ENCODE peak calls at places on chromosomes 6 and 20, in ten cellular contexts. S, Z, F, N, M, J, W, G, A and H are unnamed samples.

GRCh38 chr6:21928715-21929298 is 335.3 kb downstream of the SOX4 start:
- DNase-seq in S (no peak), Z (no peak), J (no peak), N (no peak), F (no peak), A (no peak), M (no peak), G (no peak), W (no peak), H (no peak)

GRCh38 chr6:111789593-111789992 is 83.7 kb downstream of the FYN start:
- DNase-seq in N (peak; percentile 75), A (no peak), W (no peak), Z (no peak), F (peak; percentile 82), G (no peak), J (peak; percentile 84), M (peak; percentile 72), S (peak; percentile 63), H (no peak)

GRCh38 chr6:8085053-8085511 is 17.3 kb downstream of the EEF1E1 start:
- DNase-seq in F (peak; percentile 94), M (peak; percentile 90), Z (no peak), J (peak; percentile 92), W (peak; percentile 52), N (peak; percentile 90), S (peak; percentile 96), G (peak; percentile 50), A (peak; percentile 86), H (peak; percentile 63)

GRCh38 chr6:135322427-135323201 is 141.5 kb downstream of the MYB start:
- DNase-seq in W (no peak), J (no peak), F (no peak), S (no peak), A (peak; percentile 88), M (no peak), Z (peak; percentile 77), G (no peak), N (no peak), H (no peak)

GRCh38 chr20:22430154-22430745 is 154.1 kb downstream of the FOXA2 start:
- DNase-seq in J (no peak), N (no peak), G (no peak), A (no peak), M (no peak), Z (no peak), S (peak; percentile 48), F (peak; percentile 28), W (no peak), H (no peak)

GRCh38 chr6:113854531-113855499 is 2.3 kb upstream of the MARCKS start:
- DNase-seq in J (peak; percentile 90), N (peak; percentile 92), Z (no peak), S (peak; percentile 70), G (peak; percentile 86), A (peak; percentile 21), W (peak; percentile 54), M (peak; percentile 75), F (peak; percentile 79), H (no peak)

GRCh38 chr20:62587757-62588402 is 54.4 kb upstream of the SLCO4A1 start:
- DNase-seq in G (peak; percentile 65), A (peak; percentile 61), W (no peak), S (peak; percentile 18), F (peak; percentile 14), J (no peak), M (no peak), Z (peak; percentile 38), N (peak; percentile 6), H (no peak)

GRCh38 chr6:158474961-158475343 is 84.9 kb upstream of the TMEM181 start:
- DNase-seq in Z (no peak), G (no peak), A (no peak), W (no peak), F (peak; percentile 31), S (peak; percentile 29), M (peak; percentile 58), J (peak; percentile 60), N (peak; percentile 29), H (no peak)

GRCh38 chr20:58209652-58210397 is 18.6 kb downstream of the ANKRD60 start:
- DNase-seq in N (peak; percentile 59), W (peak; percentile 86), J (peak; percentile 75), S (peak; percentile 75), A (peak; percentile 80), Z (peak; percentile 82), M (peak; percentile 68), G (peak; percentile 95), F (peak; percentile 77), H (peak; percentile 34)
- H3K4me3 ChIP-seq in N (no peak overlapping the region), W (no peak overlapping the region), J (no peak overlapping the region), S (no peak overlapping the region), A (no peak overlapping the region), Z (no peak overlapping the region), M (no peak overlapping the region), G (no peak overlapping the region), F (no peak overlapping the region), H (no peak overlapping the region)

DNA sequence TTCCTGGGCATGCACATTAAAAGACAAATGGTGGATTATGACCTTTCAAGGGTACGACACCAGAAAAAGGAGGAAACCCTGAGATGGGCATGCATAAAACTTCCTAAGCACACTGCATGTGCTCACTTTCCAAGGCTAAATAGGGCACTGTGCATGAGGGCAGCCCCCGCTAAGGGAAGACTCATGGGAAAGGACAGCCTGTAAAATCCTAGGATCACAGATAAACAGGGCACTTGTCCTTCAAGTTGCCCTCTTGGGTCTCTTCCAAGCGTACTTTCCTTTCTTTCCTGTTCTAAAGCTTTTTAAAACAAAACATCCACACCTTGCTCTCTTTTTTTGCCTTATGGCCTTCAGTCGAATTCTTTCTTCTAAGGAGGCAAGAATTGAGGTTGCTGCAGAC is 106.5 kb upstream of the SYNCRIP start:
- DNase-seq in N (no peak), W (no peak), Z (no peak), G (no peak), M (no peak), A (no peak), J (no peak), F (no peak), S (no peak), H (no peak)
- TF ChIP-seq CTCF in N (no peak), W (no peak), Z (no peak), G (no peak), M (no peak), A (no peak), J (no peak), F (no peak), S (no peak), H (no peak)

GRCh38 chr6:33205172-33206026 is 944 bp downstream of the HSD17B8 start:
- DNase-seq in Z (peak; percentile 32), F (no peak), A (peak; percentile 31), N (peak; percentile 27), S (peak; percentile 71), M (no peak), J (no peak), G (peak; percentile 39), W (no peak), H (no peak)

GRCh38 chr6:33202799-33203198 is 1.7 kb upstream of the HSD17B8 start:
- DNase-seq in F (no peak), W (no peak), M (no peak), J (no peak), A (no peak), Z (no peak), S (no peak), G (no peak), N (no peak), H (no peak)

GRCh38 chr6:33204415-33205171 is at the start of gene HSD17B8:
- DNase-seq in M (peak; percentile 88), G (peak; percentile 93), N (peak; percentile 86), W (peak; percentile 96), S (peak; percentile 87), Z (peak; percentile 90), F (peak; percentile 88), J (peak; percentile 89), A (no peak), H (peak; percentile 80)

GRCh38 chr6:33203443-33204164 is 851 bp upstream of the HSD17B8 start:
- DNase-seq in F (no peak), A (no peak), G (no peak), M (no peak), Z (no peak), J (no peak), W (no peak), N (no peak), S (no peak), H (no peak)

GRCh38 chr6:33204165-33204414 is 365 bp upstream of the HSD17B8 start:
- DNase-seq in F (no peak), S (no peak), J (no peak), M (no peak), Z (no peak), N (no peak), G (no peak), A (no peak), W (no peak), H (no peak)
- H3K4me3 ChIP-seq in F (no peak overlapping the region), S (no peak overlapping the region), J (no peak overlapping the region), M (no peak overlapping the region), Z (no peak overlapping the region), N (no peak overlapping the region), G (no peak overlapping the region), A (no peak overlapping the region), W (no peak overlapping the region), H (peak overlapping the region; percentile 72)

GRCh38 chr6:90294989-90295853 is 1.4 kb downstream of the BACH2 start:
- DNase-seq in G (peak; percentile 8), S (peak; percentile 38), N (peak; percentile 6), A (peak; percentile 14), F (peak; percentile 28), Z (no peak), M (peak; percentile 65), J (peak; percentile 31), W (peak; percentile 31), H (no peak)

GRCh38 chr6:90297866-90298381 is 1.3 kb upstream of the BACH2 start:
- DNase-seq in M (no peak), W (no peak), Z (no peak), S (no peak), F (no peak), J (no peak), A (no peak), N (no peak), G (no peak), H (no peak)

GRCh38 chr6:90295854-90296345 is 743 bp downstream of the BACH2 start:
- DNase-seq in N (peak; percentile 35), Z (peak; percentile 56), W (peak; percentile 47), F (peak; percentile 64), M (peak; percentile 86), J (peak; percentile 60), A (peak; percentile 52), S (peak; percentile 59), G (peak; percentile 46), H (peak; percentile 44)

GRCh38 chr6:90297124-90297865 is 652 bp upstream of the BACH2 start:
- DNase-seq in S (no peak), M (no peak), W (no peak), F (no peak), J (no peak), Z (no peak), A (no peak), G (no peak), N (no peak), H (no peak)

DNA sequence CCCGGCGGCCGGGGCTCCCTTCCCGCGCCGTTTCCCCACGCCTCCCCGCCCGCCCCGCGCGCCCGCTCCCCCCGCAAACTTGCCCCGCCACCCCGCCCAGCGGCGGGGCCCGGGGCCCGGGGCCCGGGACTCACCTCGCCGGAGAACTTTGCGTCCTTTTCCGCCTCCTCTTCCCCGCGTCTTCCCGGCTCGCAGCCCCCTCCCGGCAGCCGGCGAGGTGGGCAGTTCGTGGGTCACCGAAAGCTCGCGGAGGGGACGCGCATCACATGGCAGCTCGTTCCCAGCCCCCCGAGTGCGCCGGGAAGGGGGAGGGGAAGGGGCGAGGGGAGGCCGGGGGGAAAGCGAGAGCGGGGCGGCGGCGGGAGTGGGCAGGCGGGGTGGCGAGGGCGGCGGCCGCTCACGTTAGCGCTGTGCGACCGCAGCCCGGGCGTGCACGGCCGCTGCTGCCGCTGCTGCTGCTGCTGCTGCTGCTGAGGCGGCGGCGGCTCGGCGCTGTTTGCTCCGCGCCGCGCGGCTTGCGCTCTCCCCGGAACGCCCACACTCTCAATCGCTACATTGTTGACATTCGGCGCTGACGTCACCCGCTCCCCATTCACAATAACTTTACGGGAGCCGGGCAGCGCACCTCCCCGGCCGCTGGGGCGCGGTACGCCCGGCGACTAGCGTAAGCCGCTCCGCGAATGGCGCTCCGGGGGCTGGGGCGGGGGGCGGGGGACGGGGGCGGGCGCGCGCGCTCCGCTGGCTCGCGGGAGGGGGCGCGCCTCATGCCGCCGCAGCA is at the start of gene BACH2:
- DNase-seq in N (peak; percentile 50), S (peak; percentile 76), W (peak; percentile 90), F (peak; percentile 85), Z (peak; percentile 84), M (peak; percentile 93), J (peak; percentile 82), A (peak; percentile 86), G (peak; percentile 76), H (peak; percentile 88)
- TF ChIP-seq CTCF in N (no peak), S (no peak), W (no peak), F (no peak), Z (no peak), M (no peak), J (no peak), A (peak; percentile 3), G (no peak), H (peak; percentile 15)